ENCODE peak calls at places on chromosome 9, in nine cellular contexts. Y is psoas muscle; U is mesendoderm; N is left lung; M is CD8-positive, alpha-beta T cell; J is HepG2; B is iPS DF 6.9; W is IMR-90; O is tibial artery. S is an unnamed sample.

GRCh38 chr9:32707326-32707725 is 71.9 kb upstream of the TAF1L start:
- DNase-seq in J (no peak), O (no peak), B (no peak), U (no peak), N (no peak), M (no peak), Y (no peak), W (peak), S (no peak)

GRCh38 chr9:137030528-137030927 is 1.4 kb downstream of the FUT7 start:
- DNase-seq in M (no peak), W (no peak), J (no peak), U (no peak), O (no peak), N (peak), Y (peak), B (no peak), S (no peak)

GRCh38 chr9:106830527-106831140 is 32.3 kb upstream of the ZNF462 start:
- DNase-seq in U (peak), J (no peak), M (no peak), W (no peak), B (no peak), O (no peak), Y (no peak), N (peak), S (no peak)

GRCh38 chr9:2109066-2109650 is 94.0 kb downstream of the SMARCA2 start:
- DNase-seq in N (no peak), W (peak), J (no peak), Y (no peak), U (no peak), O (no peak), B (no peak), M (no peak), S (no peak)

GRCh38 chr9:126491256-126491879 is 122.4 kb upstream of the LMX1B start:
- DNase-seq in M (peak), B (no peak), Y (no peak), W (peak), U (peak), J (peak), N (no peak), O (no peak), S (peak)

GRCh38 chr9:116144038-116144437 is 9.6 kb upstream of the PAPPA start:
- DNase-seq in W (peak), N (no peak), Y (no peak), J (no peak), O (no peak), B (no peak), U (no peak), M (no peak), S (no peak)

GRCh38 chr9:87081523-87081922 is 134.2 kb upstream of the GAS1 start:
- DNase-seq in N (no peak), B (no peak), Y (no peak), J (no peak), M (no peak), O (no peak), U (no peak), W (no peak), S (no peak)

GRCh38 chr9:72441296-72442211 is 76.5 kb upstream of the ZFAND5 start:
- DNase-seq in Y (no peak), J (no peak), U (peak), B (no peak), O (no peak), N (no peak), W (peak), M (no peak), S (no peak)

GRCh38 chr9:127873223-127873691 is 4.2 kb downstream of the AK1 start:
- DNase-seq in W (no peak), J (no peak), U (no peak), B (no peak), O (no peak), Y (no peak), N (peak), M (no peak), S (no peak)

GRCh38 chr9:82987790-82988189 is 75.2 kb downstream of the RASEF start:
- DNase-seq in J (no peak), Y (no peak), B (no peak), W (no peak), U (no peak), M (no peak), N (no peak), O (no peak), S (no peak)

GRCh38 chr9:33946779-33947535 is 101.7 kb downstream of the UBAP2 start:
- DNase-seq in Y (no peak), O (no peak), J (no peak), N (no peak), U (no peak), W (peak), M (no peak), B (no peak), S (no peak)

GRCh38 chr9:88590558-88591146 is 55.7 kb downstream of the NXNL2 start:
- DNase-seq in J (peak), U (peak), Y (no peak), M (no peak), B (peak), O (no peak), N (no peak), W (no peak), S (no peak)

GRCh38 chr9:89138463-89139390 is 39.9 kb downstream of the SHC3 start:
- DNase-seq in W (peak), Y (no peak), B (no peak), J (no peak), N (no peak), O (no peak), M (no peak), U (no peak), S (no peak)

GRCh38 chr9:120265791-120266190 is 314.2 kb downstream of the CDK5RAP2 start:
- DNase-seq in N (no peak), B (no peak), U (no peak), M (no peak), Y (peak), J (no peak), O (no peak), W (no peak), S (no peak)

GRCh38 chr9:131469369-131469768 is 33.3 kb upstream of the POMT1 start:
- DNase-seq in Y (peak), B (no peak), O (no peak), N (no peak), J (no peak), M (no peak), U (no peak), W (no peak), S (no peak)

GRCh38 chr9:104743377-104743985 is 4.0 kb upstream of the NIPSNAP3A start:
- DNase-seq in Y (no peak), O (no peak), J (peak), W (peak), B (no peak), M (peak), U (peak), N (no peak), S (peak)

GRCh38 chr9:94922098-94922607 is 195.7 kb downstream of the AOPEP start:
- DNase-seq in J (peak), W (peak), U (no peak), B (no peak), O (peak), M (no peak), N (no peak), Y (no peak), S (peak)

GRCh38 chr9:76177924-76178323 is 216.3 kb downstream of the RFK start:
- DNase-seq in M (no peak), O (no peak), J (no peak), W (no peak), Y (no peak), N (no peak), U (no peak), B (no peak), S (no peak)

GRCh38 chr9:91611582-91611981 is 187.9 kb upstream of the NFIL3 start:
- DNase-seq in M (no peak), O (no peak), U (no peak), J (no peak), Y (no peak), N (no peak), B (no peak), W (peak), S (peak)

DNA sequence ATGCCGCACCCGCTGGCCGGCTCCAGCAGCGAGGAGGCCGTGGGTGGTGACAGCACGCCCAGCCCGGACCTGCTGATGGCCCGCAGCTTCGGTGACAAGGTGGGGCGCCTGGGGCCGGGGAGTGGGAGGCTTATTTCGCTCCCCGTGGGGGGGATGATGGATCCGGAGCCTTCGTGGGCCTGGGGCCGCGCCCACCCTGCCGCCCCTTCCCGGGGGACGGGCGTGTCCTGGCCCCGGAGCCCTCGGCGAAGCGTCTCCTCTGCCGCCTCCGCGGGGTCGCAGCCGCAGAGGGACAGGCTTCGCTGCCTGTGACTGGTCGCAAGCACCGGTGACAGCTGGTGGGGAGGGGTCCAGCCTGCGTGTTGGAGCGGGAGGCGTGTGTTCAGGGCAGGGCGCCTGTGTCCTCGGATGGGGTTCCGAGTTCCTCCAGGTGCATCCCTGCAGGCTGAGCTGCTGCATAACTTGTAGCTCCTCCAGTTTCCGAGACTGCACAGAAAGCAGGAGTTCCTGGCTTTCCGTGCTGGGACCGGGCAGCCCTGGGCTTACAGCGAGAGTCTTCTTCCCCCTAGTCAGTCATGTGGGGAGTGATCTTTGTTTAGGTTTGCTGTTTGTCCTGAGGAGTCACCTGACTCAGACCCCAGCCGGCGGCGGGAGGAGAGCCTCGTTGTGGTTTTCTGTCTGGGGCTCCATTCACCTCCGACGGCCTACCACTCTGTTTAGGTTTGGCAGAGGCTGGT is 667 bp downstream of the SNX30 start:
- DNase-seq in N (peak), J (peak), Y (peak), M (peak), O (peak), B (no peak), U (peak), W (peak), S (peak)
- H3K27ac ChIP-seq in N (peak), J (peak), Y (peak), M (peak), O (peak), B (no peak), U (no peak), W (peak), S (peak)

DNA sequence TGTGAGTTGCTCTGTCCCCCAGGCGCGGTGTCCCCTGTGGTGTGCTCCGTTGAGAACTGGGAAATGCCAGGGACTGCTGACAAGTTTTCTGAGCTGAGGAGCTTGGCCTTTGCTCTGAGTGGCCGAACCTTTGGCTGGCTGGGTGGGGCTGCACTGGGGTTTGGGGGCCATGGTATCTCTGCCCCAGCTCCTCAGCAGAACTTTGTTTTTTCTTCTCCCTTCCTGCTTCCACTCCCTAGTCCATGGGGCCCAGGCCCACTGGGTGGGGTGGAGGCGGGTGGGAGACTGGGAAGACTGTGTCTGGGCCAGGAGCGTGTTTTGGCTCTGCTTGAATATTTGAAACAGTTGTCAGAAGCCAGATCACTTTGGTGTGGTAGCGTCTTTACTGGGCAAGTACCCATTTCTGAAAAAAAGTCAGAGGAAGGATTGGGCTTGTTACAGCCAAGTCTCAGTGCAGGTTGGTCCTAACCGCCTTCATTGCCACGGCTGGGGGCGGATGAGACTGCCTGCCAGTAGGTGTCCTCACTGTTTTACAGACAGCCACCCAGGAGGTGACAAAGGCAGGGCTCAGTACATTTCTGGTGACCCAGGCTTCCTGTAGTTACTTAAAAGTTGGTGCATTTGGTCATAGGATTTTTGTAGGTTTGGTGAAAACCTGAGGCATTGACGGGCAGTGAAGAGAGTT is 92.7 kb downstream of the DAB2IP start:
- DNase-seq in W (peak), Y (peak), M (no peak), B (no peak), U (peak), N (no peak), O (peak), J (peak), S (peak)
- H3K27ac ChIP-seq in W (peak), Y (peak), M (no peak), B (no peak), U (peak), N (peak), O (peak), J (peak), S (peak)

GRCh38 chr9:101324245-101324804 is 60.5 kb downstream of the BAAT start:
- DNase-seq in J (peak), W (no peak), N (no peak), Y (no peak), M (no peak), U (no peak), B (no peak), O (no peak), S (no peak)
- H3K27ac ChIP-seq in J (peak), W (no peak), N (peak), Y (no peak), M (no peak), U (no peak), B (no peak), O (no peak), S (peak)

DNA sequence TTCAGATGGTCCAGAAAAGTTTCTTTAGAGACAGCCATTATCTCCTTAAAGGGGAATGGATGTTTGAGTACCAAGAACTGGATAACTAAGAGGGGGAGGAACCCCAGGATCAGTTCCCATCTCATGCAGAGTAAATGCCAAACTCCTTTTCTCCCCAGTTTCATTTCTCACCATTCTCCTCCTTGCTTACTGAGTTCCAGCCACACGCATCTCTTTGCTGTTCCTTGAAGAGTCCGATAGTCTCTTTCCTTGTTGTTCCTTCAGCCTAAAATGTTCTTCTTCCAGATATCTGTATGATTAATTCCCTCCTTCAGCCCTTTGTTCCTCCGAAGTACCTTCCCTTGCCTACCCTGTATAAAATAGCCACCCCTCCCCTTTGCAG is 30.0 kb downstream of the KDM4C start:
- DNase-seq in O (no peak), U (no peak), M (no peak), Y (no peak), J (no peak), B (no peak), W (no peak), N (no peak), S (peak)
- H3K27ac ChIP-seq in O (no peak), U (peak), M (no peak), Y (peak), J (peak), B (no peak), W (no peak), N (peak), S (peak)

GRCh38 chr9:85421641-85422040 is 320.1 kb downstream of the AGTPBP1 start:
- DNase-seq in M (no peak), B (no peak), N (no peak), U (no peak), W (no peak), J (no peak), O (no peak), Y (no peak), S (no peak)
- H3K27ac ChIP-seq in M (no peak), B (no peak), N (no peak), U (no peak), W (no peak), J (no peak), O (no peak), Y (no peak), S (no peak)

GRCh38 chr9:111926421-111926875 is 29.8 kb downstream of the UGCG start:
- DNase-seq in J (no peak), W (peak), Y (peak), M (peak), B (no peak), U (no peak), N (no peak), O (peak), S (no peak)
- H3K27ac ChIP-seq in J (no peak), W (peak), Y (no peak), M (peak), B (no peak), U (no peak), N (peak), O (no peak), S (no peak)

GRCh38 chr9:17009071-17009470 is 125.8 kb upstream of the CNTLN start:
- DNase-seq in M (no peak), W (no peak), N (no peak), O (no peak), J (no peak), U (no peak), B (no peak), Y (no peak), S (no peak)
- H3K27ac ChIP-seq in M (no peak), W (no peak), N (no peak), O (no peak), J (no peak), U (no peak), B (no peak), Y (no peak), S (no peak)

GRCh38 chr9:134329886-134330285 is 3.6 kb downstream of the RXRA start:
- DNase-seq in N (peak), W (no peak), Y (peak), J (no peak), B (no peak), U (no peak), M (no peak), O (no peak), S (no peak)

GRCh38 chr9:134332841-134333233 is 6.6 kb downstream of the RXRA start:
- DNase-seq in Y (peak), U (no peak), O (no peak), W (no peak), J (no peak), B (no peak), M (no peak), N (peak), S (no peak)

GRCh38 chr9:134332266-134332665 is 6.0 kb downstream of the RXRA start:
- DNase-seq in W (no peak), N (peak), M (no peak), U (no peak), J (no peak), B (no peak), Y (peak), O (no peak), S (no peak)

GRCh38 chr9:134330590-134330989 is 4.3 kb downstream of the RXRA start:
- DNase-seq in U (no peak), M (no peak), Y (peak), W (no peak), B (no peak), O (no peak), J (no peak), N (peak), S (no peak)

DNA sequence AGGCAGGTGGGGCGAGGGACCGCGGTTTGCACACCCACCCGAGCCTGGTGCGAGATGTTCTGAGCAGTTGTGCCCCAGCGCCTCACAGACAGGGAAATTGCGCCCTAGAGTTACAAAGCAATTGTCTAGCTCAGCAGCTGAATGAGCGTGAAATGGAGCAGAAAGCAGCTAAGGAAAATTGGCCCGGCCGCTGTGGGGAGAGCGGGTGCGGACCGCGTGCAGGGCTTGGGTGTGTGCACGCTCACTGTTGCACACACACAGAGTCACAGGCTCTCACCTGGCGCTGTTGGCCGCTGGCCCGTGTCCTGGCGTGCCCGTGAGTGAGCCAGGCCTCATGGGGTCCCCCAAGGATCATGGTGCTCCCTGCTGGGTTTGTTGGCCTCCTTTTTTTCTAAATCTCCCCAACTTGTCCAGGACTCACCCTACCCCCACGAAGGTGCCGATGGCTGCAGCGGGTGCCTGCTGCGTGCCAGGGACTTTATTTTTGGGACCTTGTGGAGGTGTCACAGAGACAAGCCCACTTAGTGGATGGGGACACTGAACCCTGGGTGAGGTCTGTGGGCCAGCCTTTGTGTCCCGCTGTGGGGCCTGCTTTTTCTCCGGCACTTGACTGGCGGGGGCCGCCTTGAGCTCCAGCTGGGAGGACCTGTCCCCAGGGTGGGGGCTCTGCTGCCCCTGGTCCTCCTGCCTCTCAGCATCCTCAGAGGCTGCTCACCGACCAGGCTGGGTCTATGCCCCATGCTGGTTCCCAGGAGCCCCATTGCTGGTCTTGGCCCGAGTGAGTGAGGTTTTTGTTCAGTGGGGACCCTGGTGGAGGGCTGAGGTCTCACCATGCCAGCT is 5.2 kb downstream of the RXRA start:
- DNase-seq in B (no peak), J (no peak), O (no peak), U (no peak), Y (peak), M (no peak), W (no peak), N (peak), S (no peak)
- H3K27ac ChIP-seq in B (no peak), J (peak), O (no peak), U (no peak), Y (peak), M (no peak), W (no peak), N (no peak), S (no peak)